ENCODE peak calls at places on chromosomes 5 and 9, in five cellular contexts. G, W, D, M and Y are unnamed samples.

GRCh38 chr5:171713152-171713551 is 72.5 kb upstream of the SMIM23 start:
- DNase-seq in M (no peak), D (no peak), W (no peak), G (no peak), Y (no peak)

GRCh38 chr5:163565931-163566608 is 60.7 kb downstream of the MAT2B start:
- DNase-seq in G (no peak), W (peak), M (peak), D (no peak), Y (peak)

GRCh38 chr5:116313366-116313765 is 228.5 kb downstream of the COMMD10 start:
- DNase-seq in M (no peak), W (no peak), D (no peak), G (no peak), Y (no peak)

GRCh38 chr5:109938453-109938852 is 248.7 kb downstream of the MAN2A1 start:
- DNase-seq in M (no peak), G (no peak), W (no peak), D (no peak), Y (no peak)

GRCh38 chr9:113545068-113545467 is 81.5 kb downstream of the RGS3 start:
- DNase-seq in D (no peak), W (no peak), G (no peak), M (no peak), Y (no peak)

GRCh38 chr9:112048924-112049785 is 125.9 kb downstream of the SUSD1 start:
- DNase-seq in W (no peak), M (peak), G (no peak), D (no peak), Y (no peak)

GRCh38 chr5:180830253-180831138 is 27.9 kb upstream of the MGAT1 start:
- DNase-seq in G (peak), M (peak), D (peak), W (peak), Y (no peak)

GRCh38 chr5:13878357-13878756 is 66.1 kb downstream of the DNAH5 start:
- DNase-seq in M (no peak), W (no peak), D (no peak), G (no peak), Y (no peak)

GRCh38 chr9:85332487-85332886 is 409.3 kb downstream of the AGTPBP1 start:
- DNase-seq in W (peak), G (no peak), M (no peak), D (no peak), Y (peak)

GRCh38 chr5:68395302-68395701 is 179.7 kb downstream of the PIK3R1 start:
- DNase-seq in W (no peak), D (no peak), G (no peak), M (no peak), Y (no peak)

GRCh38 chr9:83959061-83959460 is 21.0 kb downstream of the HNRNPK start:
- DNase-seq in G (no peak), W (peak), D (no peak), M (peak), Y (no peak)

GRCh38 chr5:143258559-143259253 is 144.8 kb downstream of the NR3C1 start:
- DNase-seq in D (no peak), M (peak), W (no peak), G (no peak), Y (no peak)